ENCODE peak calls at places on chromosomes 6 and 20, in five cellular contexts. One of them, this sample, is unnamed.

GRCh38 chr6:49342410-49342809 is 120.6 kb downstream of the MMUT start:
- DNase-seq in transverse colon: no peak
- DNase-seq in stomach: no peak
- DNase-seq in H1: peak; percentile 72
- DNase-seq in SK-N-SH: no peak
- DNase-seq in this sample: no peak

GRCh38 chr6:16781348-16782169 is 20.3 kb upstream of the ATXN1 start:
- DNase-seq in transverse colon: no peak
- DNase-seq in stomach: no peak
- DNase-seq in H1: no peak
- DNase-seq in SK-N-SH: no peak
- DNase-seq in this sample: no peak

GRCh38 chr6:23013776-23014175 is 444.4 kb downstream of the HDGFL1 start:
- DNase-seq in transverse colon: no peak
- DNase-seq in stomach: no peak
- DNase-seq in H1: no peak
- DNase-seq in SK-N-SH: no peak
- DNase-seq in this sample: no peak

GRCh38 chr6:52644246-52644645 is 26.7 kb upstream of the TMEM14A start:
- DNase-seq in transverse colon: no peak
- DNase-seq in stomach: no peak
- DNase-seq in H1: no peak
- DNase-seq in SK-N-SH: no peak
- DNase-seq in this sample: no peak

GRCh38 chr6:110625883-110626282 is 149.5 kb upstream of the SLC22A16 start:
- DNase-seq in transverse colon: no peak
- DNase-seq in stomach: no peak
- DNase-seq in H1: no peak
- DNase-seq in SK-N-SH: no peak
- DNase-seq in this sample: no peak

GRCh38 chr6:40022867-40023266 is 88.6 kb upstream of the MOCS1 start:
- DNase-seq in transverse colon: no peak
- DNase-seq in stomach: no peak
- DNase-seq in H1: no peak
- DNase-seq in SK-N-SH: no peak
- DNase-seq in this sample: no peak

GRCh38 chr6:23016701-23017100 is 447.3 kb downstream of the HDGFL1 start:
- DNase-seq in transverse colon: no peak
- DNase-seq in stomach: no peak
- DNase-seq in H1: no peak
- DNase-seq in SK-N-SH: no peak
- DNase-seq in this sample: no peak

GRCh38 chr6:126086560-126086959 is 100.2 kb downstream of the TRMT11 start:
- DNase-seq in transverse colon: no peak
- DNase-seq in stomach: no peak
- DNase-seq in H1: no peak
- DNase-seq in SK-N-SH: no peak
- DNase-seq in this sample: no peak

GRCh38 chr6:81450180-81450579 is 302.3 kb downstream of the TENT5A start:
- DNase-seq in transverse colon: peak; percentile 24
- DNase-seq in stomach: no peak
- DNase-seq in H1: no peak
- DNase-seq in SK-N-SH: peak; percentile 18
- DNase-seq in this sample: no peak

GRCh38 chr6:21494505-21494904 is 99.0 kb upstream of the SOX4 start:
- DNase-seq in transverse colon: no peak
- DNase-seq in stomach: no peak
- DNase-seq in H1: no peak
- DNase-seq in SK-N-SH: no peak
- DNase-seq in this sample: no peak

GRCh38 chr6:22240025-22240424 is 56.8 kb downstream of the PRL start:
- DNase-seq in transverse colon: no peak
- DNase-seq in stomach: no peak
- DNase-seq in H1: no peak
- DNase-seq in SK-N-SH: no peak
- DNase-seq in this sample: no peak

GRCh38 chr6:165049362-165049761 is 260.0 kb downstream of the C6orf118 start:
- DNase-seq in transverse colon: no peak
- DNase-seq in stomach: no peak
- DNase-seq in H1: peak; percentile 58
- DNase-seq in SK-N-SH: peak; percentile 37
- DNase-seq in this sample: no peak

GRCh38 chr6:36131517-36132220 is 1.4 kb downstream of the MAPK13 start:
- DNase-seq in transverse colon: peak; percentile 76
- DNase-seq in stomach: peak; percentile 71
- DNase-seq in H1: no peak
- DNase-seq in SK-N-SH: peak; percentile 87
- DNase-seq in this sample: no peak

GRCh38 chr6:106213660-106214276 is 111.8 kb downstream of the ATG5 start:
- DNase-seq in transverse colon: no peak
- DNase-seq in stomach: no peak
- DNase-seq in H1: no peak
- DNase-seq in SK-N-SH: no peak
- DNase-seq in this sample: no peak

GRCh38 chr6:89792881-89793280 is 26.7 kb downstream of the MDN1 start:
- DNase-seq in transverse colon: peak; percentile 13
- DNase-seq in stomach: no peak
- DNase-seq in H1: no peak
- DNase-seq in SK-N-SH: peak; percentile 47
- DNase-seq in this sample: no peak

GRCh38 chr20:8490076-8490830 is 358.2 kb downstream of the PLCB1 start:
- DNase-seq in transverse colon: no peak
- DNase-seq in stomach: no peak
- DNase-seq in H1: no peak
- DNase-seq in SK-N-SH: no peak
- DNase-seq in this sample: no peak

GRCh38 chr20:46568570-46569129 is 18.2 kb upstream of the OCSTAMP start:
- DNase-seq in transverse colon: peak; percentile 69
- DNase-seq in stomach: peak; percentile 96
- DNase-seq in H1: no peak
- DNase-seq in SK-N-SH: peak; percentile 83
- DNase-seq in this sample: peak; percentile 87

GRCh38 chr6:129276986-129277385 is 394.0 kb downstream of the LAMA2 start:
- DNase-seq in transverse colon: no peak
- DNase-seq in stomach: no peak
- DNase-seq in H1: no peak
- DNase-seq in SK-N-SH: no peak
- DNase-seq in this sample: no peak

GRCh38 chr6:131255911-131256310 is 120.6 kb downstream of the AKAP7 start:
- DNase-seq in transverse colon: no peak
- DNase-seq in stomach: no peak
- DNase-seq in H1: no peak
- DNase-seq in SK-N-SH: no peak
- DNase-seq in this sample: no peak

GRCh38 chr6:47109281-47109680 is 67.1 kb upstream of the ADGRF1 start:
- DNase-seq in transverse colon: no peak
- DNase-seq in stomach: no peak
- DNase-seq in H1: no peak
- DNase-seq in SK-N-SH: no peak
- DNase-seq in this sample: no peak

GRCh38 chr20:856361-856775 is 22.9 kb downstream of the FAM110A start:
- DNase-seq in transverse colon: no peak
- DNase-seq in stomach: no peak
- DNase-seq in H1: no peak
- DNase-seq in SK-N-SH: no peak
- DNase-seq in this sample: peak; percentile 74

GRCh38 chr6:16623029-16623653 is 138.1 kb downstream of the ATXN1 start:
- DNase-seq in transverse colon: no peak
- DNase-seq in stomach: no peak
- DNase-seq in H1: no peak
- DNase-seq in SK-N-SH: no peak
- DNase-seq in this sample: no peak

GRCh38 chr6:83057705-83058321 is 7.8 kb downstream of the UBE3D start:
- DNase-seq in transverse colon: peak; percentile 26
- DNase-seq in stomach: no peak
- DNase-seq in H1: no peak
- DNase-seq in SK-N-SH: peak; percentile 57
- DNase-seq in this sample: peak; percentile 30

GRCh38 chr6:116136933-116137340 is 11.0 kb upstream of the COL10A1 start:
- DNase-seq in transverse colon: no peak
- DNase-seq in stomach: no peak
- DNase-seq in H1: no peak
- DNase-seq in SK-N-SH: no peak
- DNase-seq in this sample: no peak

GRCh38 chr6:116136373-116136772 is 10.4 kb upstream of the COL10A1 start:
- DNase-seq in transverse colon: no peak
- DNase-seq in stomach: no peak
- DNase-seq in H1: no peak
- DNase-seq in SK-N-SH: no peak
- DNase-seq in this sample: no peak

GRCh38 chr6:116144590-116144989 is 18.7 kb upstream of the COL10A1 start:
- DNase-seq in transverse colon: no peak
- DNase-seq in stomach: no peak
- DNase-seq in H1: no peak
- DNase-seq in SK-N-SH: no peak
- DNase-seq in this sample: no peak

GRCh38 chr6:116139917-116140316 is 14.0 kb upstream of the COL10A1 start:
- DNase-seq in transverse colon: no peak
- DNase-seq in stomach: no peak
- DNase-seq in H1: no peak
- DNase-seq in SK-N-SH: no peak
- DNase-seq in this sample: no peak
- TF ChIP-seq CTCF in transverse colon: no peak
- TF ChIP-seq CTCF in stomach: no peak
- TF ChIP-seq CTCF in H1: peak; percentile 30
- TF ChIP-seq CTCF in SK-N-SH: no peak
- TF ChIP-seq CTCF in this sample: no peak

DNA sequence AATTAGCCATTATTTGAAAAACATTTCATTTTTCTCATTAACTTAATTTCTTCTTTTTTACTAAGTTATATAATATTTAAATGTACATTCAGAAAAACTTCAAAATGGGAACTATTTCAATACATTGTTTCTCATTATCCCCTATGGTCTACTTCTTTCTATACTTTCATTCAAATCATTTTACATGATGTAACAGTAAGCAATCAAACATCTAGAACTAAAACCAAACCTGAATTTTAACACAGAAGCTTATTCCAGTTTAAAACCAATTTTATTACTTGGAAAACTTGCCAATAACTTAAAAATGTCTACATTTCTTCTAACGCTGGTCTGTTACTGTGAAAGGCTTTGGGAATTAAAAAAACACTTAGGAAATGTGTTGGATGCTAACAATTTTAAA is 4.6 kb upstream of the PRR18 start:
- DNase-seq in transverse colon: no peak
- DNase-seq in stomach: no peak
- DNase-seq in H1: no peak
- DNase-seq in SK-N-SH: no peak
- DNase-seq in this sample: no peak
- H3K27me3 ChIP-seq in transverse colon: peaks cover 27% of the 10 kb centered on the region
- H3K27me3 ChIP-seq in stomach: peaks cover 27% of the 10 kb centered on the region
- H3K27me3 ChIP-seq in H1: peaks cover 27% of the 10 kb centered on the region
- H3K27me3 ChIP-seq in SK-N-SH: peaks cover 16% of the 10 kb centered on the region
- H3K27me3 ChIP-seq in this sample: no peaks in the 10 kb centered on the region

DNA sequence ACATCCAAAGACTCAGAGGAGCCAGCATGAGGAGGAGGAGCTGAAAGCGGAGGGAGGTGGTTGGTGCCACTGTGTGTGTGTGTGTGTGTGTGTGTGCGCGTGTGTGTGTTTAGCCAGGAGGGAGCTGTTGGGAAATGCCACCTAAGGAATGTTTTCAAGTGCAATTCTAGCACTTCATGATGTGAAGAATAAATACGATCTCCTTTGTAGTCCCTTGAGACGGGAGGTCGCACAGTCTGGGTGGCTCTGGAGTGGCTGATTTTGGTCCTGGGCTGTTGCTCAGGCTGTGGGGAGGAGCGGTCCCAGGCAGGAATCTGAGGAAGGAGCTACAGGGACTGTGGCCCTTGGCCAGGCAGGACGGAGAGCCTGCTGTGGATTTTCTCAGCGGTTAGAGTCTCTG is 93.7 kb downstream of the PPP1R14C start:
- DNase-seq in transverse colon: no peak
- DNase-seq in stomach: no peak
- DNase-seq in H1: no peak
- DNase-seq in SK-N-SH: no peak
- DNase-seq in this sample: no peak
- TF ChIP-seq POLR2AphosphoS5 in transverse colon: no peak
- TF ChIP-seq POLR2AphosphoS5 in stomach: no peak
- TF ChIP-seq POLR2AphosphoS5 in H1: no peak
- TF ChIP-seq POLR2AphosphoS5 in SK-N-SH: no peak
- TF ChIP-seq POLR2AphosphoS5 in this sample: no peak

DNA sequence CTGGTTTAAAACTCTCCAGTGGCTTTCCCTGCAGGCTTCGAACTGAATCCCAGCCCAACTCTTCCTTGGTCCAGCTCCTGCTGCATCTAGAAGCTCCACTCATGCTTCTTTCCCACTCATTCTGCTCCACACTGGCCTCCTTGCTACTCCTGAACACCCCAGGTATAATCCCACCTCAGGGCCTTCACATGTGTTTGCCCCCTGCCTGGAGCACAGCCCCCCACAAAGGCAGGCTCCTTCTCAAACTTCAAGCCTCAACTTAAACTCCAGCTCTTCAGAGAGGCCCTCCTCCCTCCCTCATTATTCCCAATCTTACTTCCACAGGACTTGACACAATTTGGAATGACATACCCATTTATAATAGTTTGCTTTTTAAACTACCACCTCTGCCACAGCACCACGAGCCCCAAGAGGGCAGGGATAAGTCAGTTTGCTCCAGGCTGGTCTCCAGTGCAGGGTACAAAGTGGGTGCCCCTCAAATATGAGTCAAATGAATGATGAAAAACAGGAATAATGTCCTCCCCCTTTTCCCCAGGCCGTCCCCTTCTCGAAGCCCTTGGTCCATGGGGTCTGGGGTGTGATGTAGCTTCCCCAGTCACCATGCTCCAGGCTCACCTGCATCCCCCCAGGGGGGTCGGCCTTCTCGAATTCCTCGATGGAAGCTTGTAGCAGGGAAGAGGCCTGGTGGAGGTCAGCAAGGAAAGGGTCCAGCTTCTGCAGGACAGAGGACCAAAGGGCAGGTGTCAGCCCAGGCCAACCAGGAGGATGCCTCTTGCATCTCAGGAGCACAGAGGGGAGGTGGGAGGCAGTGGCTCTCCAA is 37.4 kb downstream of the KIAA1755 start:
- DNase-seq in transverse colon: no peak
- DNase-seq in stomach: no peak
- DNase-seq in H1: no peak
- DNase-seq in SK-N-SH: no peak
- DNase-seq in this sample: no peak
- TF ChIP-seq CTCF in transverse colon: no peak
- TF ChIP-seq CTCF in stomach: no peak
- TF ChIP-seq CTCF in H1: no peak
- TF ChIP-seq CTCF in SK-N-SH: no peak
- TF ChIP-seq CTCF in this sample: no peak

This sample was measured in prostate gland.